ENCODE peak calls at places on chromosome 13, in four cellular contexts. I is progenitor cell of endocrine pancreas, Q is T follicular helper cell, X is fibroblast of mammary gland. L is an unnamed sample.

GRCh38 chr13:35512271-35512920 is 35.9 kb upstream of the MAB21L1 start:
- DNase-seq in Q (no peak), X (peak; percentile 98), I (no peak), L (no peak)

GRCh38 chr13:95784161-95784880 is 107.4 kb downstream of the DNAJC3 start:
- DNase-seq in I (no peak), X (peak; percentile 93), Q (no peak), L (no peak)

GRCh38 chr13:44573790-44574465 is 2.2 kb downstream of the TSC22D1 start:
- DNase-seq in I (no peak), X (peak; percentile 46), Q (no peak), L (peak; percentile 40)

GRCh38 chr13:74979703-74980102 is 502.3 kb downstream of the TBC1D4 start:
- DNase-seq in Q (no peak), I (no peak), X (no peak), L (no peak)

GRCh38 chr13:66693656-66694055 is 536.5 kb downstream of the PCDH9 start:
- DNase-seq in Q (no peak), I (no peak), X (peak; percentile 6), L (no peak)

GRCh38 chr13:48437381-48437780 is 24.5 kb upstream of the LPAR6 start:
- DNase-seq in Q (no peak), I (no peak), X (peak; percentile 76), L (no peak)

GRCh38 chr13:50081106-50081898 is 66.1 kb downstream of the KCNRG start:
- DNase-seq in X (no peak), I (peak; percentile 48), Q (peak; percentile 26), L (peak; percentile 63)

GRCh38 chr13:73428137-73428536 is 369.3 kb downstream of the KLF5 start:
- DNase-seq in Q (no peak), X (peak; percentile 78), I (no peak), L (no peak)

GRCh38 chr13:113403255-113404104 is 39.5 kb upstream of the GRTP1 start:
- DNase-seq in I (no peak), Q (no peak), X (no peak), L (no peak)

GRCh38 chr13:83940742-83941141 is 58.5 kb upstream of the SLITRK1 start:
- DNase-seq in Q (no peak), X (peak; percentile 57), I (no peak), L (no peak)

GRCh38 chr13:75855847-75856246 is 219.7 kb downstream of the LMO7 start:
- DNase-seq in X (no peak), Q (no peak), I (no peak), L (no peak)

GRCh38 chr13:40624338-40624737 is 42.1 kb downstream of the FOXO1 start:
- DNase-seq in X (peak; percentile 77), Q (no peak), I (no peak), L (no peak)